ENCODE peak calls at places on chromosomes 12 and 14, in five cellular contexts. E is cardiac muscle cell, K is midbrain, G is T47D, Y is heart left ventricle. Z is an unnamed sample.
A peak's percentile ranks its signal among the peaks of the same experiment; 100 is the strongest.

GRCh38 chr14:21308479-21309237 is 28.8 kb downstream of the RPGRIP1 start:
- DNase-seq in E (peak; percentile 93), K (peak; percentile 76), G (peak; percentile 10), Y (peak; percentile 60), Z (peak; percentile 93)

GRCh38 chr12:119672194-119672593 is 4.3 kb downstream of the PRKAB1 start:
- DNase-seq in E (no peak), K (no peak), G (no peak), Y (no peak), Z (peak; percentile 84)

GRCh38 chr14:55446127-55446736 is 5.8 kb upstream of the TBPL2 start:
- DNase-seq in E (peak; percentile 90), K (peak; percentile 77), G (no peak), Y (peak; percentile 50), Z (peak; percentile 48)

GRCh38 chr12:90940872-90941499 is 14.0 kb downstream of the CCER1 start:
- DNase-seq in E (peak; percentile 83), K (no peak), G (peak; percentile 50), Y (no peak), Z (no peak)

GRCh38 chr14:74962493-74962892 is 7.1 kb upstream of the PGF start:
- DNase-seq in E (no peak), K (no peak), G (no peak), Y (no peak), Z (no peak)

GRCh38 chr12:65882504-65882903 is 58.2 kb downstream of the HMGA2 start:
- DNase-seq in E (no peak), K (no peak), G (no peak), Y (no peak), Z (no peak)

GRCh38 chr14:20757963-20758362 is 10.2 kb upstream of the EDDM3B start:
- DNase-seq in E (no peak), K (peak; percentile 26), G (no peak), Y (peak; percentile 33), Z (peak; percentile 59)

GRCh38 chr14:101467181-101467926 is 93.9 kb upstream of the DIO3 start:
- DNase-seq in E (no peak), K (no peak), G (no peak), Y (no peak), Z (no peak)

GRCh38 chr12:98544741-98545140 is 29.4 kb downstream of the TMPO start:
- DNase-seq in E (no peak), K (no peak), G (no peak), Y (no peak), Z (no peak)

GRCh38 chr12:121184425-121184824 is 25.5 kb upstream of the P2RX4 start:
- DNase-seq in E (no peak), K (no peak), G (no peak), Y (no peak), Z (no peak)

GRCh38 chr12:44155349-44155748 is 319.5 kb downstream of the TMEM117 start:
- DNase-seq in E (no peak), K (no peak), G (no peak), Y (no peak), Z (no peak)

GRCh38 chr12:12474931-12475485 is 87.7 kb downstream of the DUSP16 start:
- DNase-seq in E (peak; percentile 23), K (no peak), G (no peak), Y (peak; percentile 23), Z (peak; percentile 10)

GRCh38 chr14:104102282-104102914 is 16.9 kb downstream of the ASPG start:
- DNase-seq in E (no peak), K (no peak), G (no peak), Y (no peak), Z (no peak)

GRCh38 chr12:104454997-104455396 is 1.8 kb upstream of the CHST11 start:
- DNase-seq in E (peak; percentile 49), K (no peak), G (no peak), Y (no peak), Z (no peak)

GRCh38 chr14:104392396-104393198 is 187.0 kb upstream of the C14orf180 start:
- DNase-seq in E (no peak), K (no peak), G (no peak), Y (peak; percentile 14), Z (no peak)

GRCh38 chr12:108166505-108166904 is 37.4 kb downstream of the WSCD2 start:
- DNase-seq in E (no peak), K (no peak), G (no peak), Y (no peak), Z (no peak)

GRCh38 chr12:57846285-57846576 is 298 bp downstream of the CTDSP2 start:
- DNase-seq in E (no peak), K (no peak), G (no peak), Y (no peak), Z (no peak)

GRCh38 chr12:15698377-15698867 is 90.8 kb downstream of the EPS8 start:
- DNase-seq in E (peak; percentile 34), K (no peak), G (no peak), Y (no peak), Z (no peak)

GRCh38 chr12:20436367-20436766 is 68.0 kb downstream of the PDE3A start:
- DNase-seq in E (no peak), K (no peak), G (no peak), Y (no peak), Z (no peak)

GRCh38 chr14:74333909-74334308 is 14.4 kb upstream of the VRTN start:
- DNase-seq in E (peak; percentile 84), K (no peak), G (no peak), Y (no peak), Z (no peak)

GRCh38 chr14:89489796-89490506 is 72.9 kb upstream of the FOXN3 start:
- DNase-seq in E (peak; percentile 17), K (peak; percentile 37), G (no peak), Y (no peak), Z (no peak)

GRCh38 chr12:131375972-131376345 is 334.9 kb upstream of the SFSWAP start:
- DNase-seq in E (no peak), K (no peak), G (no peak), Y (no peak), Z (no peak)

GRCh38 chr14:93742761-93743160 is 45.5 kb downstream of the PRIMA1 start:
- DNase-seq in E (peak; percentile 21), K (no peak), G (no peak), Y (peak; percentile 46), Z (no peak)

GRCh38 chr14:67570453-67570852 is 29.6 kb downstream of the PIGH start:
- DNase-seq in E (no peak), K (no peak), G (no peak), Y (no peak), Z (no peak)

Z was measured in K562.